ENCODE peak calls at places on chromosomes 16 and 17, in nine cellular contexts. S is BJ; F is mucosa of descending colon; E is nephron progenitor cell; J is AG04449; O is astrocyte of the cerebellum; B is CD8-positive, alpha-beta T cell; A is left lung; W is HFFc6. H is an unnamed sample.

GRCh38 chr17:65055708-65056638 is 567 bp downstream of the GNA13 start:
- DNase-seq in S (no peak), O (peak; percentile 9), J (no peak), A (peak; percentile 90), B (peak; percentile 77), F (peak; percentile 79), W (peak; percentile 36), E (peak; percentile 49), H (peak; percentile 64)

GRCh38 chr16:58635502-58635901 is 5.9 kb upstream of the CNOT1 start:
- DNase-seq in O (no peak), A (no peak), F (no peak), B (no peak), E (no peak), S (no peak), W (no peak), J (no peak), H (no peak)

GRCh38 chr16:87963400-87963799 is 12.2 kb downstream of the BANP start:
- DNase-seq in E (no peak), J (no peak), B (no peak), O (peak; percentile 69), S (peak; percentile 43), W (peak; percentile 80), A (no peak), F (no peak), H (no peak)

GRCh38 chr17:63961355-63962207 is 11.1 kb downstream of the SCN4A start:
- DNase-seq in J (no peak), F (peak; percentile 63), E (peak; percentile 98), O (no peak), W (peak; percentile 8), A (peak; percentile 82), B (no peak), S (no peak), H (no peak)

GRCh38 chr17:53627511-53627910 is 195.2 kb upstream of the KIF2B start:
- DNase-seq in F (no peak), S (peak; percentile 43), B (no peak), J (peak; percentile 31), O (no peak), W (no peak), E (no peak), A (no peak), H (no peak)

GRCh38 chr16:89442990-89443726 is 47.2 kb downstream of the ANKRD11 start:
- DNase-seq in J (peak; percentile 42), O (peak; percentile 28), F (no peak), S (no peak), W (peak; percentile 63), A (no peak), E (peak; percentile 18), B (no peak), H (no peak)

GRCh38 chr16:585351-585750 is 4.5 kb upstream of the RAB40C start:
- DNase-seq in O (no peak), W (no peak), A (no peak), F (no peak), B (no peak), J (no peak), S (no peak), E (no peak), H (no peak)

GRCh38 chr16:89193021-89193575 is 7.2 kb downstream of the SLC22A31 start:
- DNase-seq in B (no peak), F (peak; percentile 65), O (no peak), S (no peak), E (peak; percentile 77), J (peak; percentile 26), W (no peak), A (peak; percentile 92), H (no peak)

GRCh38 chr17:1562178-1562643 is 381 bp downstream of the PITPNA start:
- DNase-seq in J (no peak), W (peak; percentile 16), O (no peak), A (peak; percentile 92), E (no peak), F (no peak), S (no peak), B (no peak), H (no peak)

GRCh38 chr17:9227819-9228407 is 206.6 kb downstream of the NTN1 start:
- DNase-seq in S (no peak), A (peak; percentile 53), B (no peak), E (no peak), F (no peak), O (no peak), W (no peak), J (no peak), H (no peak)

GRCh38 chr17:48663134-48663924 is 37.2 kb upstream of the HOXB9 start:
- DNase-seq in S (no peak), J (no peak), B (no peak), F (no peak), E (no peak), O (no peak), W (no peak), A (no peak), H (no peak)

GRCh38 chr17:38674013-38674748 is 576 bp downstream of the EPOP start:
- DNase-seq in W (no peak), F (peak; percentile 52), J (no peak), S (no peak), B (peak; percentile 56), E (peak; percentile 34), O (no peak), A (peak; percentile 88), H (no peak)

GRCh38 chr17:82860606-82861392 is 21.0 kb upstream of the ZNF750 start:
- DNase-seq in S (no peak), W (no peak), E (peak; percentile 39), J (no peak), B (no peak), A (peak; percentile 67), F (no peak), O (no peak), H (no peak)

GRCh38 chr16:85089485-85089884 is 22.8 kb downstream of the CIBAR2 start:
- DNase-seq in S (peak; percentile 10), E (no peak), B (no peak), W (peak; percentile 17), O (no peak), A (peak; percentile 74), F (no peak), J (no peak), H (no peak)

GRCh38 chr16:27179500-27180072 is 23.7 kb upstream of the KDM8 start:
- DNase-seq in E (peak; percentile 86), S (no peak), A (peak; percentile 93), W (peak; percentile 38), B (peak; percentile 92), F (peak; percentile 92), O (peak; percentile 16), J (no peak), H (peak; percentile 53)
- TF ChIP-seq CTCF in E (peak; percentile 84), S (peak; percentile 81), A (peak; percentile 92), W (peak; percentile 83), B (peak; percentile 92), F (peak; percentile 90), O (peak; percentile 85), J (peak; percentile 76), H (peak; percentile 73)

GRCh38 chr17:27559506-27559931 is 71.5 kb upstream of the LGALS9 start:
- DNase-seq in W (no peak), E (no peak), F (no peak), J (no peak), S (no peak), O (no peak), A (no peak), B (no peak), H (no peak)
- TF ChIP-seq CTCF in W (no peak), E (no peak), F (no peak), J (peak; percentile 21), S (peak; percentile 35), O (no peak), A (no peak), B (no peak), H (no peak)

GRCh38 chr17:17172990-17173389 is 33.1 kb downstream of the PLD6 start:
- DNase-seq in W (no peak), O (no peak), E (no peak), J (no peak), B (no peak), S (no peak), A (no peak), F (no peak), H (no peak)

GRCh38 chr17:17170346-17170976 is 35.7 kb downstream of the PLD6 start:
- DNase-seq in O (no peak), J (peak; percentile 26), S (no peak), E (no peak), W (no peak), F (no peak), A (peak; percentile 60), B (no peak), H (no peak)

GRCh38 chr17:17171186-17171585 is 34.9 kb downstream of the PLD6 start:
- DNase-seq in S (no peak), O (no peak), F (no peak), E (no peak), B (no peak), J (no peak), W (no peak), A (peak; percentile 47), H (no peak)

GRCh38 chr17:17173921-17174320 is 32.2 kb downstream of the PLD6 start:
- DNase-seq in F (no peak), E (no peak), W (no peak), A (peak; percentile 57), O (no peak), S (no peak), J (no peak), B (no peak), H (no peak)

GRCh38 chr17:17171991-17172939 is 33.9 kb downstream of the PLD6 start:
- DNase-seq in W (no peak), O (no peak), S (no peak), J (no peak), A (peak; percentile 62), B (no peak), E (no peak), F (no peak), H (no peak)
- TF ChIP-seq CTCF in W (no peak), O (peak; percentile 10), S (no peak), J (no peak), A (no peak), B (no peak), E (no peak), F (no peak), H (peak; percentile 44)

GRCh38 chr17:73559532-73559931 is 84.7 kb downstream of the SDK2 start:
- DNase-seq in J (no peak), B (no peak), S (no peak), A (peak; percentile 9), F (no peak), W (no peak), E (no peak), O (no peak), H (no peak)

GRCh38 chr17:73564856-73565255 is 79.4 kb downstream of the SDK2 start:
- DNase-seq in B (no peak), J (no peak), A (peak; percentile 5), W (no peak), F (no peak), S (no peak), E (no peak), O (no peak), H (no peak)

GRCh38 chr17:73561066-73561465 is 83.2 kb downstream of the SDK2 start:
- DNase-seq in W (no peak), B (no peak), S (no peak), A (peak; percentile 54), F (no peak), O (no peak), E (no peak), J (no peak), H (no peak)

GRCh38 chr17:73562896-73563295 is 81.3 kb downstream of the SDK2 start:
- DNase-seq in F (no peak), W (no peak), O (no peak), E (no peak), J (no peak), S (no peak), B (no peak), A (peak; percentile 58), H (no peak)

DNA sequence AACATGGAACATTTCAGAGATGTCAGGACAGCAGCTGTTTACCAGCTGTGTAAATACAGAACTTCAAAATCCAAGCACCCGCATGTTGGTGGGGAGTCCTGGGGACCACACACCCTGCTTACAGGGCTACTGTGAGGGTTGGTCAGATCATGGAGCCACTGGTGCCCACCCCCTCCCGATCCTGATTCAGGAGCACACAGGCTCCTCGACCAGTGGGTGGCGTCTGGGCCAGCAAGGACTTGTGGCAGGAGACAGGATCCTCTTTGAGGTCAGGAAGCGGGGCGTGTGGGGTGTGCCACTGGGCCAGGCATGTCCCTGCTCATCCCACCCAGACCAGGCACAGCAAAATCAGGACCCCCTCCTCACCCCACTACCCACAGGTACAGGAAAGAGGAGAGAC is 83.6 kb downstream of the SDK2 start:
- DNase-seq in E (no peak), F (no peak), B (no peak), O (no peak), W (no peak), S (no peak), A (peak; percentile 54), J (no peak), H (no peak)
- TF ChIP-seq CTCF in E (no peak), F (no peak), B (no peak), O (no peak), W (no peak), S (no peak), A (no peak), J (no peak), H (no peak)

H was measured in dorsolateral prefrontal cortex.